ENCODE peak calls at places on chromosomes 3 and 15, in four cellular contexts. One of them, this sample, is unnamed.
A peak's percentile ranks its signal among the peaks of the same experiment; 100 is the strongest.

GRCh38 chr3:19029837-19030835 is 118.2 kb upstream of the KCNH8 start:
- DNase-seq in breast epithelium: no peak
- DNase-seq in heart left ventricle: no peak
- DNase-seq in hepatocyte: no peak
- DNase-seq in this sample: no peak

GRCh38 chr15:89490081-89490480 is 6.3 kb downstream of the RHCG start:
- DNase-seq in breast epithelium: no peak
- DNase-seq in heart left ventricle: no peak
- DNase-seq in hepatocyte: no peak
- DNase-seq in this sample: no peak

GRCh38 chr3:111653766-111654165 is 58.6 kb upstream of the ZBED2 start:
- DNase-seq in breast epithelium: no peak
- DNase-seq in heart left ventricle: no peak
- DNase-seq in hepatocyte: no peak
- DNase-seq in this sample: no peak

GRCh38 chr3:100245932-100246331 is 14.9 kb upstream of the TBC1D23 start:
- DNase-seq in breast epithelium: no peak
- DNase-seq in heart left ventricle: no peak
- DNase-seq in hepatocyte: no peak
- DNase-seq in this sample: no peak

GRCh38 chr3:101813817-101814440 is 34.9 kb downstream of the NXPE3 start:
- DNase-seq in breast epithelium: no peak
- DNase-seq in heart left ventricle: no peak
- DNase-seq in hepatocyte: peak; percentile 50
- DNase-seq in this sample: no peak

GRCh38 chr15:96360581-96361308 is 30.2 kb downstream of the NR2F2 start:
- DNase-seq in breast epithelium: no peak
- DNase-seq in heart left ventricle: no peak
- DNase-seq in hepatocyte: no peak
- DNase-seq in this sample: no peak

GRCh38 chr3:133568294-133569014 is 5.0 kb upstream of the CDV3 start:
- DNase-seq in breast epithelium: no peak
- DNase-seq in heart left ventricle: no peak
- DNase-seq in hepatocyte: peak; percentile 12
- DNase-seq in this sample: no peak

GRCh38 chr15:100788080-100788730 is 91.4 kb upstream of the ALDH1A3 start:
- DNase-seq in breast epithelium: peak; percentile 10
- DNase-seq in heart left ventricle: no peak
- DNase-seq in hepatocyte: no peak
- DNase-seq in this sample: no peak

GRCh38 chr3:196837819-196838420 is 29.8 kb upstream of the SENP5 start:
- DNase-seq in breast epithelium: no peak
- DNase-seq in heart left ventricle: peak; percentile 56
- DNase-seq in hepatocyte: peak; percentile 58
- DNase-seq in this sample: peak; percentile 63

GRCh38 chr3:44988073-44988472 is 12.0 kb downstream of the EXOSC7 start:
- DNase-seq in breast epithelium: no peak
- DNase-seq in heart left ventricle: no peak
- DNase-seq in hepatocyte: no peak
- DNase-seq in this sample: no peak

GRCh38 chr15:79644091-79644490 is 212.0 kb downstream of the MINAR1 start:
- DNase-seq in breast epithelium: no peak
- DNase-seq in heart left ventricle: no peak
- DNase-seq in hepatocyte: no peak
- DNase-seq in this sample: no peak

GRCh38 chr3:101010316-101010715 is 17.1 kb upstream of the ABI3BP start:
- DNase-seq in breast epithelium: no peak
- DNase-seq in heart left ventricle: no peak
- DNase-seq in hepatocyte: no peak
- DNase-seq in this sample: no peak

GRCh38 chr15:97316362-97316761 is 644.1 kb upstream of the ARRDC4 start:
- DNase-seq in breast epithelium: no peak
- DNase-seq in heart left ventricle: no peak
- DNase-seq in hepatocyte: no peak
- DNase-seq in this sample: no peak

GRCh38 chr3:71930056-71930991 is 145.4 kb upstream of the PROK2 start:
- DNase-seq in breast epithelium: no peak
- DNase-seq in heart left ventricle: no peak
- DNase-seq in hepatocyte: peak; percentile 25
- DNase-seq in this sample: no peak

GRCh38 chr15:64681424-64682024 is 93.9 kb downstream of the RBPMS2 start:
- DNase-seq in breast epithelium: no peak
- DNase-seq in heart left ventricle: no peak
- DNase-seq in hepatocyte: peak; percentile 82
- DNase-seq in this sample: peak; percentile 19

GRCh38 chr3:171974986-171975837 is 64.2 kb upstream of the FNDC3B start:
- DNase-seq in breast epithelium: no peak
- DNase-seq in heart left ventricle: no peak
- DNase-seq in hepatocyte: no peak
- DNase-seq in this sample: no peak

GRCh38 chr3:110296885-110297284 is 774.7 kb upstream of the NECTIN3 start:
- DNase-seq in breast epithelium: no peak
- DNase-seq in heart left ventricle: no peak
- DNase-seq in hepatocyte: no peak
- DNase-seq in this sample: no peak

GRCh38 chr3:52393131-52393807 is 51.6 kb downstream of the SEMA3G start:
- DNase-seq in breast epithelium: no peak
- DNase-seq in heart left ventricle: no peak
- DNase-seq in hepatocyte: no peak
- DNase-seq in this sample: no peak

GRCh38 chr15:99476413-99477222 is 89.2 kb upstream of the MEF2A start:
- DNase-seq in breast epithelium: peak; percentile 57
- DNase-seq in heart left ventricle: no peak
- DNase-seq in hepatocyte: peak; percentile 74
- DNase-seq in this sample: no peak

GRCh38 chr15:48052871-48053383 is 67.9 kb upstream of the SLC24A5 start:
- DNase-seq in breast epithelium: no peak
- DNase-seq in heart left ventricle: no peak
- DNase-seq in hepatocyte: no peak
- DNase-seq in this sample: no peak

GRCh38 chr3:194404365-194405140 is 5.5 kb upstream of the GP5 start:
- DNase-seq in breast epithelium: no peak
- DNase-seq in heart left ventricle: no peak
- DNase-seq in hepatocyte: peak; percentile 67
- DNase-seq in this sample: peak; percentile 59

DNA sequence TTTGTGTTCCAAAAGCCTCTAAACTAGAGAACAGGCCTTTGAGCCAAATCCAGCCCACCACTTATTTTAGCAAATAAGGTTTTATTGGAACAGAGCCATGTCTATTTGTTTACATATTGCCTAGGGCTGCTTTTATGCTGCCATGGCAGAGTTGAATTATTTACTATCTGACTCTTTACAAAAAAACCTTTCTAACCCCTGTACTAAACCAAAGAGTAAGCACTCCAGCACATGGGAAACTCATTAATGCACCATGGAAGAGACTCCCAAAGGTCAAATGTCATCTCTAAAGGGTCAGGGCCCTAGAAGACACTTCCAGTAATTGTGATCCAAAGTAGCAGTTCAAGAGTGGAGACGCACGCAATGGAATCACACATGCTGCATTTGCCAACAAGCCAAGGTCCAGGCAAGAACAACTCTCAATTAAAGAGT is 22.3 kb downstream of the OSBPL10 start:
- DNase-seq in breast epithelium: no peak
- DNase-seq in heart left ventricle: no peak
- DNase-seq in hepatocyte: peak; percentile 50
- DNase-seq in this sample: no peak
- H3K27ac ChIP-seq in breast epithelium: peak overlapping the region; percentile 81
- H3K27ac ChIP-seq in heart left ventricle: peak overlapping the region; percentile 79
- H3K27ac ChIP-seq in hepatocyte: peak overlapping the region; percentile 87
- H3K27ac ChIP-seq in this sample: no peak overlapping the region

GRCh38 chr15:24786347-24786746 is 110.8 kb downstream of the NPAP1 start:
- DNase-seq in breast epithelium: no peak
- DNase-seq in heart left ventricle: no peak
- DNase-seq in hepatocyte: no peak
- DNase-seq in this sample: no peak
- H3K9me3 ChIP-seq in breast epithelium: peaks cover 4% of the 10 kb centered on the region
- H3K9me3 ChIP-seq in heart left ventricle: peaks cover 7% of the 10 kb centered on the region
- H3K9me3 ChIP-seq in hepatocyte: no peaks in the 10 kb centered on the region
- H3K9me3 ChIP-seq in this sample: no peaks in the 10 kb centered on the region

DNA sequence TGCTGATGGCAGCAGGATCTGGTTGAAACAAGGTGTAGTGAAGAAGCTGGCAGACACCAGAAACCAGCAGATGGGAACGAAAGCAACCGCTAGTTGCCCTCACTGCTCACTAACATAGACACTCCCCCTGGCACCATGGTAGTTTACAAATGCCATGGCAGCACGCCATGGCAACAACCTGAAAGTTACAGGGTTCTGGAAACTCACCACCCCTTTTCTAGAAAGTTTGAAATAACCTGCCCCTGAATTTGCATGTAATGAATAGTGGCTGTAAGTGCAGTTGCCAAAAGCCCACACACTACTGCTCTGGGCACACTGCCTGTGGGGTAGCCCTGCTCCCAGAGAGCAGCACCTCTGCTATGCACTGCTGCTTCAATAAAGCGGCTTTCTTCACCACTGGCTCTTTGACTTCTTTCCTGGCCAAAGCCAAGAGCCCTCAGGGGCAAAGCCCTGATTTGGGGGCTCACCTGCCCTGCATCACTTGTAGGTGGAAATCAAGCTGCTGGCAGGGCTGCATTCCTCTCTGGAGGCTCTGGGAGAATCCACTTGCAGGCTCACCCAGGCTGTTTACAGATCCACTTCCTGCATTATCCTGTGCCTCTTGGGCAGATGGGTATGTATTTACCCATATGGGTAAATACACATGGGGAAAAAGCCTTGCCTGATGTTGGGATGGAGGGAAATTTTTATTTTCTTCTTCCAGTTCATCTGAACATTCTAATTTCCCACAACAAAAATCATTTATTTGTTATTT is 2.0 kb upstream of the GP9 start:
- DNase-seq in breast epithelium: peak; percentile 53
- DNase-seq in heart left ventricle: no peak
- DNase-seq in hepatocyte: no peak
- DNase-seq in this sample: peak; percentile 95
- H3K27ac ChIP-seq in breast epithelium: peak overlapping the region; percentile 65
- H3K27ac ChIP-seq in heart left ventricle: no peak overlapping the region
- H3K27ac ChIP-seq in hepatocyte: peak overlapping the region; percentile 20
- H3K27ac ChIP-seq in this sample: peak overlapping the region; percentile 87

DNA sequence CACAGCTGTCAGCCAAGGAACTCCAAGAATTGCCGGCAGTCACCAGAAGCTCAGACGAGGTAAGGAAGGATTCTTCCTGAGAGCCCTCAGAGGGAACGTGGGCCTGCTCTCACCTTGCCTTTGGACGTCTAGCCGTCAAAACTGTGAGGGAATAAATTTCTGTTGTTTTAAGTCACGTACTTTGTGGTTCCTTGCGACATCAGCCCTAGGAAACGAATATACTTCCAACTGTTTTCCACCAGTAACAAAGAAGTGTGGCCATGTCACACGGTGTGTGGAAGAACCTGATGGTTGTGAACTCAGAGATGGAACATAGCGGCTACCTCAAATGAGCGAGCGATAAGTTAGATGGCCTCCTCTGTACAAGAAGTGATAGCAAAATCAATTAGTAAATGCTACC is 41.0 kb upstream of the B3GNT5 start:
- DNase-seq in breast epithelium: no peak
- DNase-seq in heart left ventricle: no peak
- DNase-seq in hepatocyte: no peak
- DNase-seq in this sample: no peak
- H3K9me3 ChIP-seq in breast epithelium: no peaks in the 10 kb centered on the region
- H3K9me3 ChIP-seq in heart left ventricle: no peaks in the 10 kb centered on the region
- H3K9me3 ChIP-seq in hepatocyte: no peaks in the 10 kb centered on the region
- H3K9me3 ChIP-seq in this sample: no peaks in the 10 kb centered on the region

GRCh38 chr3:27714692-27715453 is 7.2 kb downstream of the EOMES start:
- DNase-seq in breast epithelium: no peak
- DNase-seq in heart left ventricle: no peak
- DNase-seq in hepatocyte: peak; percentile 68
- DNase-seq in this sample: no peak
- H3K27ac ChIP-seq in breast epithelium: no peak overlapping the region
- H3K27ac ChIP-seq in heart left ventricle: no peak overlapping the region
- H3K27ac ChIP-seq in hepatocyte: no peak overlapping the region
- H3K27ac ChIP-seq in this sample: no peak overlapping the region

GRCh38 chr15:40770147-40770721 is 454 bp downstream of the C15orf62 start:
- DNase-seq in breast epithelium: peak; percentile 57
- DNase-seq in heart left ventricle: no peak
- DNase-seq in hepatocyte: no peak
- DNase-seq in this sample: no peak
- H3K9me3 ChIP-seq in breast epithelium: no peaks in the 10 kb centered on the region
- H3K9me3 ChIP-seq in heart left ventricle: no peaks in the 10 kb centered on the region
- H3K9me3 ChIP-seq in hepatocyte: no peaks in the 10 kb centered on the region
- H3K9me3 ChIP-seq in this sample: no peaks in the 10 kb centered on the region

DNA sequence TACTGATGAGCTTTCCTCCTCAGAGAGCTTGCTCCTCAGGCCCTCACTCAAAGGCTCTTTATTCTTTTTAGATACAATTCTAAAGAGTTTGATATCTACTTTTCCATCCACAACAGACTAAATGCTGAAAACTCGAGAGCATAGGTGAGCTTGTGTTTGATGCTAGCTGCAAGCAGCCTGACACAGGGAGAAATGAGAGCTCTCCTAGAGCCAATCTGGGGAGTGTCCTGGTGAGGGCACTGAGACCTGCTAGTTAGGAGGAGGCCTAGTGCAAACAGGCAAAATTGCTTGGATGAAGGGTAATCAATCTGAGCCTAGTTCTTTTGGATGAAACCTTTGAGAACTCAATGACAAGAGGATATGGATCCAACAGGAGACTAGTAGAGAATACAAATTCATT is 300.8 kb downstream of the ZBTB20 start:
- DNase-seq in breast epithelium: no peak
- DNase-seq in heart left ventricle: no peak
- DNase-seq in hepatocyte: no peak
- DNase-seq in this sample: no peak
- H3K27ac ChIP-seq in breast epithelium: no peak overlapping the region
- H3K27ac ChIP-seq in heart left ventricle: no peak overlapping the region
- H3K27ac ChIP-seq in hepatocyte: peak overlapping the region; percentile 11
- H3K27ac ChIP-seq in this sample: no peak overlapping the region

DNA sequence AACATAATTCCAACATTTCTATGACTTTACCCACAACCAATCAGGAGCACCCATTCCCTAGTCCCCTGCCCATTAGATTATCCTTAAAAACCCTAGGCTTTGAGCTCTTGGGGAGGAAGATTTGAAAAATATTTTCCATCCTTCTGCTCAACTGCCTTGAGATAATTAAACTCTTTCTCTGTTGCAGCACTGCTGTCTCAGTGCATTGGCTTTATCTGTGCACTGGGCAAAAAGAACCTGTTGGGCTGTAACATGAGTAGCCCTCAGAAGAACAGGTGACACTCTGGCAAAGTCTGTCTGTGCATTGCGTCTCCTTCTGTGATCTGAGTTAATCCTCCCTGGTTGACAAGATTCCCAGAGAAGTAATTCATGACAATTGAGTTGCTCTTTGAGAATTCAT is 83.9 kb downstream of the ZMAT3 start:
- DNase-seq in breast epithelium: no peak
- DNase-seq in heart left ventricle: no peak
- DNase-seq in hepatocyte: no peak
- DNase-seq in this sample: no peak
- H3K9me3 ChIP-seq in breast epithelium: peaks cover 21% of the 10 kb centered on the region
- H3K9me3 ChIP-seq in heart left ventricle: peaks cover 66% of the 10 kb centered on the region
- H3K9me3 ChIP-seq in hepatocyte: peaks cover 17% of the 10 kb centered on the region
- H3K9me3 ChIP-seq in this sample: no peaks in the 10 kb centered on the region

This sample was measured in MM.1S.